ENCODE peak calls at places on chromosomes 13 and 19, in six cellular contexts. D is upper lobe of left lung, I is GM23338, C is spleen, L is Panc1, O is prostate gland. W is an unnamed sample.

GRCh38 chr19:50008532-50008931 is 16.6 kb downstream of the VRK3 start:
- DNase-seq in D (no peak), I (peak), C (no peak), L (no peak), O (no peak), W (no peak)

GRCh38 chr19:46821512-46822359 is 28.9 kb downstream of the AP2S1 start:
- DNase-seq in D (peak), I (no peak), C (peak), L (no peak), O (no peak), W (no peak)

GRCh38 chr13:24505256-24505655 is 7.3 kb downstream of the PARP4 start:
- DNase-seq in D (no peak), I (no peak), C (no peak), L (no peak), O (no peak), W (no peak)

GRCh38 chr19:33906578-33907335 is 110.1 kb downstream of the KCTD15 start:
- DNase-seq in D (peak), I (peak), C (no peak), L (no peak), O (peak), W (no peak)

GRCh38 chr13:49093376-49093775 is 117.7 kb downstream of the FNDC3A start:
- DNase-seq in D (no peak), I (no peak), C (no peak), L (no peak), O (no peak), W (no peak)

GRCh38 chr13:94764576-94765321 is 52.4 kb upstream of the SOX21 start:
- DNase-seq in D (no peak), I (no peak), C (no peak), L (no peak), O (no peak), W (no peak)

GRCh38 chr13:32824671-32825070 is 191.6 kb upstream of the KL start:
- DNase-seq in D (no peak), I (peak), C (no peak), L (peak), O (no peak), W (no peak)

GRCh38 chr13:80871481-80871880 is 530.6 kb upstream of the SPRY2 start:
- DNase-seq in D (no peak), I (no peak), C (no peak), L (no peak), O (no peak), W (no peak)

GRCh38 chr13:42592915-42593718 is 19.2 kb downstream of the TNFSF11 start:
- DNase-seq in D (no peak), I (peak), C (no peak), L (no peak), O (no peak), W (no peak)

GRCh38 chr13:97911311-97912138 is 42.0 kb upstream of the IPO5 start:
- DNase-seq in D (no peak), I (peak), C (no peak), L (peak), O (no peak), W (no peak)

GRCh38 chr13:110541526-110541920 is 20.0 kb downstream of the RAB20 start:
- DNase-seq in D (no peak), I (no peak), C (no peak), L (no peak), O (no peak), W (no peak)

GRCh38 chr13:81446441-81446840 is 1105.5 kb upstream of the SPRY2 start:
- DNase-seq in D (no peak), I (no peak), C (no peak), L (no peak), O (no peak), W (no peak)

GRCh38 chr19:47036233-47036651 is 12.2 kb downstream of the TMEM160 start:
- DNase-seq in D (peak), I (no peak), C (peak), L (no peak), O (no peak), W (no peak)

GRCh38 chr13:109989686-109990085 is 203.3 kb upstream of the IRS2 start:
- DNase-seq in D (no peak), I (no peak), C (no peak), L (no peak), O (no peak), W (no peak)

GRCh38 chr19:38705197-38706019 is 38.9 kb downstream of the CAPN12 start:
- DNase-seq in D (no peak), I (no peak), C (peak), L (no peak), O (no peak), W (no peak)

GRCh38 chr19:9183000-9183399 is 4.2 kb downstream of the OR7D2 start:
- DNase-seq in D (peak), I (no peak), C (no peak), L (no peak), O (no peak), W (no peak)

GRCh38 chr19:14700711-14701110 is 10.9 kb downstream of the ZNF333 start:
- DNase-seq in D (no peak), I (no peak), C (no peak), L (no peak), O (no peak), W (no peak)

GRCh38 chr19:46408611-46409039 is 4.7 kb downstream of the CCDC8 start:
- DNase-seq in D (peak), I (no peak), C (no peak), L (no peak), O (peak), W (no peak)

GRCh38 chr13:101986316-101986715 is 415.5 kb downstream of the FGF14 start:
- DNase-seq in D (no peak), I (no peak), C (no peak), L (no peak), O (no peak), W (no peak)

GRCh38 chr13:46639033-46639981 is 86.3 kb downstream of the LRCH1 start:
- DNase-seq in D (no peak), I (no peak), C (no peak), L (no peak), O (no peak), W (no peak)

GRCh38 chr13:47478985-47479384 is 522.1 kb downstream of the SUCLA2 start:
- DNase-seq in D (no peak), I (no peak), C (no peak), L (no peak), O (no peak), W (no peak)

GRCh38 chr13:58324130-58324529 is 692.6 kb downstream of the PCDH17 start:
- DNase-seq in D (no peak), I (no peak), C (no peak), L (no peak), O (no peak), W (no peak)

GRCh38 chr19:1799695-1800342 is 12.3 kb downstream of the ATP8B3 start:
- DNase-seq in D (peak), I (no peak), C (peak), L (no peak), O (no peak), W (no peak)

GRCh38 chr19:45321848-45322247 is 827 bp downstream of the CKM start:
- DNase-seq in D (peak), I (no peak), C (no peak), L (no peak), O (no peak), W (no peak)

GRCh38 chr13:104833221-104833620 is 1702.2 kb downstream of the EFNB2 start:
- DNase-seq in D (no peak), I (no peak), C (no peak), L (no peak), O (no peak), W (no peak)

GRCh38 chr13:48749144-48749543 is 95.4 kb downstream of the CYSLTR2 start:
- DNase-seq in D (no peak), I (no peak), C (no peak), L (no peak), O (no peak), W (no peak)

GRCh38 chr19:52542984-52543664 is 15.7 kb downstream of the ZNF808 start:
- DNase-seq in D (no peak), I (no peak), C (no peak), L (no peak), O (no peak), W (no peak)

GRCh38 chr13:88726075-88726474 is 1054.9 kb downstream of the SLITRK5 start:
- DNase-seq in D (peak), I (no peak), C (peak), L (no peak), O (no peak), W (no peak)

GRCh38 chr13:114077938-114078335 is 54.5 kb downstream of the RASA3 start:
- DNase-seq in D (no peak), I (peak), C (no peak), L (no peak), O (no peak), W (no peak)

GRCh38 chr13:57326532-57326931 is 159.5 kb downstream of the PRR20E start:
- DNase-seq in D (no peak), I (no peak), C (no peak), L (no peak), O (no peak), W (no peak)

GRCh38 chr13:30564489-30564888 is 53.2 kb upstream of the USPL1 start:
- DNase-seq in D (no peak), I (no peak), C (no peak), L (no peak), O (no peak), W (no peak)

GRCh38 chr13:45439781-45440462 is 21.7 kb upstream of the SLC25A30 start:
- DNase-seq in D (no peak), I (no peak), C (no peak), L (no peak), O (no peak), W (no peak)

GRCh38 chr19:47682939-47683338 is 30.3 kb upstream of the EHD2 start:
- DNase-seq in D (no peak), I (no peak), C (no peak), L (no peak), O (no peak), W (no peak)

GRCh38 chr19:18651738-18652137 is 14.9 kb downstream of the KLHL26 start:
- DNase-seq in D (no peak), I (no peak), C (no peak), L (no peak), O (no peak), W (no peak)

DNA sequence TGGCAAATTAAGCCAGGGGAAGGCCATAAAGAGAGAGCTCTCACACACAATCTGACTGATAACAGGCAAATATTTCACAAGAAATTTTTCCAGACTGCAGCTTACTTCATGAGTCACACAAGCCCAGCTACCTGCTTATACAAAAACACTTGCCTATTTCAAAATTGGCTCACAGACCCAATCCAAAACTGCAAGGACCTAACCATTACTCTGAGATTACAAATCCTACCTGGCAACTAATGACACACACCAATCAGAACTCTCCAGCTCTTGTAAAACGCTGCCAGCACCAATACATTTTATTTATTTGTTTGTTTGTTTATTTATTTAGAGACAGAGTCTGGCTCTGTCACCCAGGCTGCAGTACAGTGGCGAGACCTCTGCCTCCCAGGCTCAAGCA is 18.1 kb upstream of the ZFP82 start:
- DNase-seq in D (no peak), I (peak), C (no peak), L (no peak), O (no peak), W (no peak)
- TF ChIP-seq POLR2AphosphoS5 in D (no peak), I (no peak), C (no peak), L (no peak), O (no peak), W (no peak)

GRCh38 chr19:4241824-4242430 is 5.0 kb upstream of the YJU2 start:
- DNase-seq in D (no peak), I (no peak), C (no peak), L (no peak), O (no peak), W (no peak)
- TF ChIP-seq POLR2AphosphoS5 in D (no peak), I (no peak), C (no peak), L (no peak), O (no peak), W (no peak)

DNA sequence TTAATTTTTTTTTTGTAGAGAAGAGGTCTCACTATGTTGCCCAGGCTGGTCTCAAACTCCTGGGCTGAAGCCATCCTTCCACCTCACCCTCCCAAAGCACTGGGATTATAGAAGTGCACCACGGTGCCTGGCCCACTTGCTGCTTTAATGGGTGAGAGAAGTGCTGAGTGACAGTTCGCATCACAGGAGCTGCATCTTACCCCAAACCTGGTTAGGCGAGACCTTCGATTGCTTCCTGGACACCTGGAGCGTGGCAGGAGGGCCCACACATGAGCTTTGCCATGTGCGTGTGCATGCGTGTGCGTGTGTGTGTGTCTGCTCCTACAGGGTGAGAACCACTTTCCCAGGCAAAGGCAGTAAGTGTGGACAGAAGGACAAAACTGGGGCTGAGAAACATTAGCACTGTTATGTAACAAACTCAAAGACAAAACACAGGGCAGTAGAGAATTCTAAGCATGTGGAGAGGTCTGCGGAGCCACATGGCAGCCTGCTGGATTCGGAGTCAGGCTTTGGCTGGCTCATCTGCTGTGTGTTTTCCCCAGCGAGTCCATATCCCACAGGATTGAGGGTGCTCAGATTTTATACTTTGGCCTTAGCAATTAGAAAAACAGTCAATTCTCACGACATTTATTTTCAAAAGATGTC is 11.7 kb upstream of the MTIF3 start:
- DNase-seq in D (no peak), I (no peak), C (no peak), L (no peak), O (no peak), W (no peak)
- TF ChIP-seq POLR2AphosphoS5 in D (no peak), I (no peak), C (no peak), L (no peak), O (no peak), W (no peak)

GRCh38 chr13:73417012-73417615 is 358.3 kb downstream of the KLF5 start:
- DNase-seq in D (no peak), I (peak), C (no peak), L (no peak), O (no peak), W (no peak)

GRCh38 chr13:73416093-73416492 is 357.3 kb downstream of the KLF5 start:
- DNase-seq in D (no peak), I (no peak), C (no peak), L (no peak), O (no peak), W (no peak)

GRCh38 chr13:73422973-73423372 is 364.2 kb downstream of the KLF5 start:
- DNase-seq in D (no peak), I (no peak), C (no peak), L (no peak), O (no peak), W (no peak)

GRCh38 chr13:73421310-73421912 is 362.6 kb downstream of the KLF5 start:
- DNase-seq in D (no peak), I (no peak), C (no peak), L (no peak), O (peak), W (no peak)
- TF ChIP-seq POLR2AphosphoS5 in D (no peak), I (no peak), C (no peak), L (no peak), O (peak), W (no peak)

DNA sequence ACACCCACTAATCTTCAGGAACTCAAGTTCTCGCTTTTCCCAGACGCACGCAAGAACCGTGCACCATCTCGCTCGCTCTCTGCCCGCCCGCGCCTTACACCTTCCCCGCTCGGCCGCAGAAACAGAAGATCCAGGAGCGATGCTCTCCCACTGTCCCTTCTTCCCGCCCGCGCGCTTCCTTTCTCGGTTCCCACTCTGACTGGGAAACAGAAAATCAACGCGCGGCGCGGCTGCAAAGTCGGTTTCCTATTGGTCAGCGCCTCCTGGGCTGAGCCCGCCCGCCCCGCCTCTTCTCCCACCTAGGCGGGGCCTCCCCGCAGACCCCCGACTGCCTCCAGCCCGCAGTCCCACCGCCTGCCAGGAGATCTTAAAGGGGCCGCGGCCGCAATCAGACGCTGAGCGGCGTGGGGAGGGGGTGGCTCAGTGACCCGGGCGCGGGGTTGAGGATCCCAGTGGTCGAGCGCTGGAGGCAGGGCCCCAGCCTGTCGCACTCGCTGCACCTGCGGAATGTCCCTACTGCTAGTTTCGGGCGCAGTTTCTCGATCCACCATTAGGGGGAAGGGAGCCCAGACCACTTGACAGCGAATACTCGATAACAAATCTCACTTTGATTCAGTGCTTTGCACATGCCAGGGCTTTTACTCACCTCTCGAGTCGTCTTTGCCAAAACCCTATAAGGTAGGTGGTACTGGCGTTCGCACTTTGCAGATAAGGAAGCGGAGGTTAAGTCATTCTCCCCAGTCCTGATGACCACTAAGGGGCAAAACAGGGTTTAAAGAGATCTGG is 700 bp upstream of the SLC25A23 start:
- DNase-seq in D (peak), I (peak), C (peak), L (peak), O (peak), W (peak)
- TF ChIP-seq POLR2AphosphoS5 in D (no peak), I (no peak), C (peak), L (no peak), O (peak), W (no peak)

DNA sequence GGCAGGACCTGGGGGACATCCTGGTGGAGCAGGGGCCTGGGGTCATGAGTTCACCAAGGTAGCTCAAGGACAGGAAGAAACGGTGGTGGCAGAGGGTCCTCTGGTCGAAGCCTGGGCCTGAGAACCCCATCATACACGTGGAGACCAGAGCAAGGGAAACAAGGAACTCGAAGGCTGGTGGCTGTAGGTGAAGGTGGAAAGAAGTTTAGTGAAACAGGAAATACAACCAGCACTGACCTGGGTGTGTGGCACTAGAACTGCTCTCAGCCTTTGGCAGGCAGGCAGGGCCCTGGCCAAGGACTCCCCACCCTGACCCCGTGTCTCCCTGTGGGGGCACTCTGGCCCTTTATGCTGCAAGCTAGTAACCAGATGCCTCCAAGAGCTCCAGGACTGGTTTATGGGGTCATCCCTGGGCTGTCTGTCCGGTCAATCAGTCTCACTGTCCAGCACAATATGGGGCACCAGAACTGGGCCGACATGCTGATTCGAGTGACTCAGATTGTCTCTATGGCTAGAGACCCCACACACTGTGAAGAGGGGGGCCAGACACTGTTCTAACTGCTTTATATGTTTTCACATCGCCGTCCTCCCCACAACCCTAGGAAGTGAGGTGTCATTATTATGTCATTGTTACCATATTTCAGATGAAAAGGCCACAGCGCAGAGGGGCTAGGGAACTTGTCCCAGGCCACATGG is 3.8 kb downstream of the COX6B2 start:
- DNase-seq in D (no peak), I (no peak), C (no peak), L (no peak), O (no peak), W (no peak)
- TF ChIP-seq POLR2AphosphoS5 in D (no peak), I (peak), C (no peak), L (no peak), O (no peak), W (no peak)

DNA sequence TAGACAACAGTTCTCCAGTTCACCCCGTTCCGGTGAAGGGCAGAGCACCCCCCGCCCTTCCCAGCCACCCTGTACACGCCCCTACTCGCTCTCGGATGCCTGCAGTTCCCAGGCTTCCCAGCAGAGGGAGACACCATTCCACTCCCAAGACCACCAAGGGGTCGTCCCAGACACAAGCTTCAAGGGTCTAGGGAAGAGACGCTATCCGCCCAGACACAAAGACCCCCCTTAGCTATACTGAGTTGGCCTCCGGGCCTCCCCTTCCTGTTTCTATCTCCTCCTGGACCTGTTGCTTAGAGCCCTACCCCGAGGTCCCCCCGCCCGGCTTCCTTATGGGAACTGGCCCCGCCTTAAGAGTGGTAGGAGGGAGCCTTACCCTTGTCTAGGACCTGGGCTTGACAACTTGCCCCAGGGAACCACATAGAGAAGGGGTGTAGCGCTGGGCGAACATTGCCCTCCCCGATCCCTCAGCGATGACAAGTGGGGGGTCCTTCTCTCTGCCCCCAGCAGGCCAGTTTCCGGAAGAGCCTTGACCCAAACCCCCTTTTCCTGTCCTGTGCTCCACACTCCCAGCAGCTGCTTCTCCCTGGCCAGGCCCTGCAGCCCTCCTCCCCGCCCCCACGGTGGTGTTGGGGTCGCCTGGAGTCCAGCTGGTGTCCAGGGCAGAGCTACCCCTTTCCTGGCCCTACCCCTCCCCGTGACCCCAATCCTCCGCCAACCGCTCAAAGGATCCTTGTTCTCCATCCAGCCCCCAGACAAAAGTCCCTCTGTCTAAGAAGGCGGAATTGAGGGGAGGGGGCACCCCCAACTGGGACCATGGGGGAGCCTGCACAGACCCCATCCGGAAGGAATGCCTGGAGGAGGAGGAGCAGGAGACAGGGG is 726 bp upstream of the FXYD3 start:
- DNase-seq in D (peak), I (peak), C (peak), L (peak), O (peak), W (peak)
- TF ChIP-seq POLR2AphosphoS5 in D (no peak), I (no peak), C (no peak), L (no peak), O (peak), W (no peak)

W was measured in GM12891.